ENCODE peak calls at places on chromosome 5, in nine cellular contexts. One of them, this sample, is unnamed.

GRCh38 chr5:1746371-1747078 is 53.1 kb downstream of the MRPL36 start:
- DNase-seq in right cardiac atrium: no peak
- DNase-seq in K562: peak; percentile 63
- DNase-seq in body of pancreas: no peak
- DNase-seq in tibial artery: peak; percentile 12
- DNase-seq in hepatocyte: no peak
- DNase-seq in neuronal stem cell: no peak
- DNase-seq in left ventricle myocardium inferior: no peak
- DNase-seq in A549: no peak
- DNase-seq in this sample: no peak

GRCh38 chr5:92519717-92520632 is 1061.0 kb downstream of the NR2F1-AS1 start:
- DNase-seq in neuronal stem cell: no peak
- DNase-seq in right cardiac atrium: no peak
- DNase-seq in tibial artery: no peak
- DNase-seq in A549: no peak
- DNase-seq in body of pancreas: no peak
- DNase-seq in left ventricle myocardium inferior: no peak
- DNase-seq in K562: no peak
- DNase-seq in hepatocyte: no peak
- DNase-seq in this sample: no peak

GRCh38 chr5:31161772-31162171 is 31.7 kb upstream of the CDH6 start:
- DNase-seq in left ventricle myocardium inferior: no peak
- DNase-seq in body of pancreas: no peak
- DNase-seq in right cardiac atrium: no peak
- DNase-seq in neuronal stem cell: peak; percentile 84
- DNase-seq in hepatocyte: peak; percentile 53
- DNase-seq in A549: peak; percentile 14
- DNase-seq in K562: no peak
- DNase-seq in tibial artery: no peak
- DNase-seq in this sample: no peak

GRCh38 chr5:67620386-67621039 is 423.9 kb upstream of the CD180 start:
- DNase-seq in hepatocyte: no peak
- DNase-seq in neuronal stem cell: no peak
- DNase-seq in left ventricle myocardium inferior: no peak
- DNase-seq in right cardiac atrium: no peak
- DNase-seq in A549: no peak
- DNase-seq in body of pancreas: no peak
- DNase-seq in tibial artery: no peak
- DNase-seq in K562: no peak
- DNase-seq in this sample: no peak

GRCh38 chr5:76402880-76403712 is at the start of gene IQGAP2:
- DNase-seq in left ventricle myocardium inferior: peak; percentile 66
- DNase-seq in body of pancreas: peak; percentile 80
- DNase-seq in neuronal stem cell: peak; percentile 76
- DNase-seq in hepatocyte: peak; percentile 91
- DNase-seq in A549: peak; percentile 74
- DNase-seq in K562: peak; percentile 89
- DNase-seq in tibial artery: peak; percentile 53
- DNase-seq in right cardiac atrium: peak; percentile 54
- DNase-seq in this sample: peak; percentile 72

GRCh38 chr5:52672459-52672858 is 115.3 kb upstream of the ITGA1 start:
- DNase-seq in A549: no peak
- DNase-seq in hepatocyte: no peak
- DNase-seq in body of pancreas: no peak
- DNase-seq in K562: no peak
- DNase-seq in neuronal stem cell: no peak
- DNase-seq in tibial artery: no peak
- DNase-seq in right cardiac atrium: no peak
- DNase-seq in left ventricle myocardium inferior: no peak
- DNase-seq in this sample: no peak

GRCh38 chr5:103283869-103284268 is 25.3 kb downstream of the MACIR start:
- DNase-seq in hepatocyte: no peak
- DNase-seq in left ventricle myocardium inferior: no peak
- DNase-seq in tibial artery: no peak
- DNase-seq in right cardiac atrium: no peak
- DNase-seq in neuronal stem cell: no peak
- DNase-seq in K562: no peak
- DNase-seq in body of pancreas: no peak
- DNase-seq in A549: no peak
- DNase-seq in this sample: no peak

GRCh38 chr5:88364991-88365390 is 96.3 kb upstream of the TMEM161B start:
- DNase-seq in A549: no peak
- DNase-seq in body of pancreas: no peak
- DNase-seq in right cardiac atrium: no peak
- DNase-seq in left ventricle myocardium inferior: no peak
- DNase-seq in neuronal stem cell: no peak
- DNase-seq in K562: no peak
- DNase-seq in tibial artery: no peak
- DNase-seq in hepatocyte: no peak
- DNase-seq in this sample: no peak

GRCh38 chr5:3339798-3340115 is 255.9 kb upstream of the IRX1 start:
- DNase-seq in neuronal stem cell: no peak
- DNase-seq in hepatocyte: no peak
- DNase-seq in K562: no peak
- DNase-seq in tibial artery: no peak
- DNase-seq in left ventricle myocardium inferior: no peak
- DNase-seq in A549: no peak
- DNase-seq in right cardiac atrium: no peak
- DNase-seq in body of pancreas: no peak
- DNase-seq in this sample: no peak

GRCh38 chr5:132480546-132481242 is 9.9 kb downstream of the IRF1 start:
- DNase-seq in K562: no peak
- DNase-seq in tibial artery: no peak
- DNase-seq in left ventricle myocardium inferior: no peak
- DNase-seq in right cardiac atrium: no peak
- DNase-seq in body of pancreas: no peak
- DNase-seq in hepatocyte: no peak
- DNase-seq in neuronal stem cell: no peak
- DNase-seq in A549: no peak
- DNase-seq in this sample: no peak

GRCh38 chr5:39880985-39881384 is 456.2 kb upstream of the DAB2 start:
- DNase-seq in K562: no peak
- DNase-seq in body of pancreas: no peak
- DNase-seq in left ventricle myocardium inferior: no peak
- DNase-seq in A549: no peak
- DNase-seq in hepatocyte: no peak
- DNase-seq in neuronal stem cell: no peak
- DNase-seq in right cardiac atrium: no peak
- DNase-seq in tibial artery: no peak
- DNase-seq in this sample: no peak

DNA sequence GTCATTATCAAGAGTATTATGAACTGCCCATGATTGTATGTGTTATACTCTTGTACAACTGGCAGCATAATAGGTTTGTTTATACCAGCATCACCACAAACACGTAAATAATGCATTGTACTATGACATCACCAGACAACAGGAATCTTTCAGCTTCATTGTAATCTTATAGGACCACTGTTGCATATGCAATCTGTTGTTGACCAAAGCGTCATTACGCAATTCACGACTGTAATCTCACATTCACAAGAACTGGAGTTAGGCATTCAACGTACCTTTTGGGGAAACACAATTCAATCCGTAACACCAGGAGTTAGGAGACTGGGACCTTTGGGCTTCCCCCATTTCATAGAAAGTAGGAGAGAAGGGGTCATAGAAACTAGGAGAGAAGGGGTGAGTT is 20.4 kb upstream of the ARSI start:
- DNase-seq in body of pancreas: no peak
- DNase-seq in right cardiac atrium: no peak
- DNase-seq in tibial artery: no peak
- DNase-seq in K562: no peak
- DNase-seq in left ventricle myocardium inferior: no peak
- DNase-seq in hepatocyte: no peak
- DNase-seq in A549: no peak
- DNase-seq in neuronal stem cell: no peak
- DNase-seq in this sample: no peak
- H3K4me1 ChIP-seq in body of pancreas: peaks cover 7% of the 10 kb centered on the region
- H3K4me1 ChIP-seq in right cardiac atrium: no peaks in the 10 kb centered on the region
- H3K4me1 ChIP-seq in tibial artery: no peaks in the 10 kb centered on the region
- H3K4me1 ChIP-seq in K562: no peaks in the 10 kb centered on the region
- H3K4me1 ChIP-seq in left ventricle myocardium inferior: peaks cover 10% of the 10 kb centered on the region
- H3K4me1 ChIP-seq in hepatocyte: peaks cover 40% of the 10 kb centered on the region
- H3K4me1 ChIP-seq in A549: peaks cover 39% of the 10 kb centered on the region
- H3K4me1 ChIP-seq in neuronal stem cell: peaks cover 28% of the 10 kb centered on the region
- H3K4me1 ChIP-seq in this sample: no peaks in the 10 kb centered on the region

GRCh38 chr5:134423376-134423775 is 11.7 kb upstream of the CDKN2AIPNL start:
- DNase-seq in tibial artery: no peak
- DNase-seq in neuronal stem cell: no peak
- DNase-seq in A549: no peak
- DNase-seq in right cardiac atrium: no peak
- DNase-seq in hepatocyte: no peak
- DNase-seq in left ventricle myocardium inferior: no peak
- DNase-seq in body of pancreas: no peak
- DNase-seq in K562: no peak
- DNase-seq in this sample: no peak

GRCh38 chr5:134422791-134423365 is 11.2 kb upstream of the CDKN2AIPNL start:
- DNase-seq in K562: no peak
- DNase-seq in A549: no peak
- DNase-seq in left ventricle myocardium inferior: no peak
- DNase-seq in neuronal stem cell: no peak
- DNase-seq in hepatocyte: no peak
- DNase-seq in body of pancreas: no peak
- DNase-seq in right cardiac atrium: no peak
- DNase-seq in tibial artery: no peak
- DNase-seq in this sample: no peak

GRCh38 chr5:134427540-134428041 is 15.9 kb upstream of the CDKN2AIPNL start:
- DNase-seq in right cardiac atrium: no peak
- DNase-seq in neuronal stem cell: no peak
- DNase-seq in K562: no peak
- DNase-seq in A549: no peak
- DNase-seq in tibial artery: no peak
- DNase-seq in body of pancreas: no peak
- DNase-seq in hepatocyte: no peak
- DNase-seq in left ventricle myocardium inferior: no peak
- DNase-seq in this sample: no peak

GRCh38 chr5:134430001-134430569 is 18.4 kb upstream of the CDKN2AIPNL start:
- DNase-seq in A549: no peak
- DNase-seq in tibial artery: no peak
- DNase-seq in right cardiac atrium: no peak
- DNase-seq in hepatocyte: no peak
- DNase-seq in K562: no peak
- DNase-seq in left ventricle myocardium inferior: no peak
- DNase-seq in neuronal stem cell: no peak
- DNase-seq in body of pancreas: no peak
- DNase-seq in this sample: no peak

DNA sequence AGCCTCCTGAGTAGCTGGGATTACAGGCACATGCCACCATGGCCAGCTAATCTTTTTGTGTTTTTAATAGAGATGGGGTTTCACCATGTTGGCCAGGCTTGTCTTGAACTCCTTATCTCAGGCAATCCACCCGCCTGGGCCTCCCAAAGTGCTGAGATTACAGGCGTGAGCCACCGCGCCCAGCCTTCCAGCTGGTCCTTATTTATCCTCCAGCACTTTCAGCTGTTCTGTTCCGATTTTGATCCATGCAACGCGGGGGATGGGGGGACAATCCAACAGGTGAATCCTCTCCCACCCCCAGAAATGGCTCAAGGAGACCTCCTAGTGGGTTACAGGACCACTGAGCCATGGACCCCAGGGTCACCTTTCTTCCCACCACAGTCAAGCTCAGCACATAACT is 14.7 kb upstream of the CDKN2AIPNL start:
- DNase-seq in tibial artery: no peak
- DNase-seq in body of pancreas: no peak
- DNase-seq in K562: no peak
- DNase-seq in A549: no peak
- DNase-seq in right cardiac atrium: no peak
- DNase-seq in hepatocyte: no peak
- DNase-seq in left ventricle myocardium inferior: no peak
- DNase-seq in neuronal stem cell: no peak
- DNase-seq in this sample: no peak
- H3K4me1 ChIP-seq in tibial artery: peaks cover 4% of the 10 kb centered on the region
- H3K4me1 ChIP-seq in body of pancreas: no peaks in the 10 kb centered on the region
- H3K4me1 ChIP-seq in K562: no peaks in the 10 kb centered on the region
- H3K4me1 ChIP-seq in A549: no peaks in the 10 kb centered on the region
- H3K4me1 ChIP-seq in right cardiac atrium: no peaks in the 10 kb centered on the region
- H3K4me1 ChIP-seq in hepatocyte: no peaks in the 10 kb centered on the region
- H3K4me1 ChIP-seq in left ventricle myocardium inferior: no peaks in the 10 kb centered on the region
- H3K4me1 ChIP-seq in neuronal stem cell: no peaks in the 10 kb centered on the region
- H3K4me1 ChIP-seq in this sample: no peaks in the 10 kb centered on the region

GRCh38 chr5:177367981-177368960 is 10.5 kb downstream of the RGS14 start:
- DNase-seq in tibial artery: no peak
- DNase-seq in neuronal stem cell: no peak
- DNase-seq in K562: no peak
- DNase-seq in body of pancreas: peak; percentile 42
- DNase-seq in right cardiac atrium: no peak
- DNase-seq in left ventricle myocardium inferior: no peak
- DNase-seq in A549: no peak
- DNase-seq in hepatocyte: no peak
- DNase-seq in this sample: no peak
- H3K4me1 ChIP-seq in tibial artery: peaks cover 39% of the 10 kb centered on the region
- H3K4me1 ChIP-seq in neuronal stem cell: peaks cover 19% of the 10 kb centered on the region
- H3K4me1 ChIP-seq in K562: peaks cover 65% of the 10 kb centered on the region
- H3K4me1 ChIP-seq in body of pancreas: peaks cover 72% of the 10 kb centered on the region
- H3K4me1 ChIP-seq in right cardiac atrium: peaks cover 4% of the 10 kb centered on the region
- H3K4me1 ChIP-seq in left ventricle myocardium inferior: peaks cover 50% of the 10 kb centered on the region
- H3K4me1 ChIP-seq in A549: peaks cover 17% of the 10 kb centered on the region
- H3K4me1 ChIP-seq in hepatocyte: peaks cover 21% of the 10 kb centered on the region
- H3K4me1 ChIP-seq in this sample: no peaks in the 10 kb centered on the region

DNA sequence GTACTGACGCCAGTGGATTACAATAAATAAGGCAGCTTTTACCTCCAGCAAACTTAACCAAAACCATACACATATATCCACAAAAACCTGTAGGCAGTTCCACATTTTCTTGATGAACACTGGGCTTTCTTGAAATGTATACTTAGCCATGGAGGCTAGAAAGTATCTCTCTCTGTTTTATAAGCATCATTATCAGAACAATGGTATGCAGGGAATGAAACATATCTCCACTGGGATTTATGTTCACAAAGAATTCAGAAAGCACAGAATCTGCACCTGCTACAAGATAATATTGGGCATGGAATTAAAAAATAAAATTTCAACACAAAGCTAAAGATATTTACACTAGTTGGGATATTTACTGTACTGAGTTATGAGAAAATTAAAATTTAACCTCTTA is 126.1 kb upstream of the RASA1 start:
- DNase-seq in left ventricle myocardium inferior: no peak
- DNase-seq in A549: no peak
- DNase-seq in K562: no peak
- DNase-seq in hepatocyte: no peak
- DNase-seq in neuronal stem cell: no peak
- DNase-seq in tibial artery: no peak
- DNase-seq in body of pancreas: no peak
- DNase-seq in right cardiac atrium: no peak
- DNase-seq in this sample: no peak
- H3K4me1 ChIP-seq in left ventricle myocardium inferior: peaks cover 32% of the 10 kb centered on the region
- H3K4me1 ChIP-seq in A549: no peaks in the 10 kb centered on the region
- H3K4me1 ChIP-seq in K562: no peaks in the 10 kb centered on the region
- H3K4me1 ChIP-seq in hepatocyte: no peaks in the 10 kb centered on the region
- H3K4me1 ChIP-seq in neuronal stem cell: no peaks in the 10 kb centered on the region
- H3K4me1 ChIP-seq in tibial artery: peaks cover 28% of the 10 kb centered on the region
- H3K4me1 ChIP-seq in body of pancreas: no peaks in the 10 kb centered on the region
- H3K4me1 ChIP-seq in right cardiac atrium: peaks cover 5% of the 10 kb centered on the region
- H3K4me1 ChIP-seq in this sample: no peaks in the 10 kb centered on the region

GRCh38 chr5:14669415-14669814 is 4.9 kb downstream of the OTULIN start:
- DNase-seq in tibial artery: no peak
- DNase-seq in neuronal stem cell: no peak
- DNase-seq in K562: no peak
- DNase-seq in hepatocyte: no peak
- DNase-seq in A549: no peak
- DNase-seq in right cardiac atrium: no peak
- DNase-seq in body of pancreas: no peak
- DNase-seq in left ventricle myocardium inferior: no peak
- DNase-seq in this sample: no peak
- H3K4me1 ChIP-seq in tibial artery: peaks cover 72% of the 10 kb centered on the region
- H3K4me1 ChIP-seq in neuronal stem cell: peaks cover 5% of the 10 kb centered on the region
- H3K4me1 ChIP-seq in K562: peaks cover 15% of the 10 kb centered on the region
- H3K4me1 ChIP-seq in hepatocyte: peaks cover 27% of the 10 kb centered on the region
- H3K4me1 ChIP-seq in A549: peaks cover 58% of the 10 kb centered on the region
- H3K4me1 ChIP-seq in right cardiac atrium: peaks cover 11% of the 10 kb centered on the region
- H3K4me1 ChIP-seq in body of pancreas: peaks cover 50% of the 10 kb centered on the region
- H3K4me1 ChIP-seq in left ventricle myocardium inferior: peaks cover 96% of the 10 kb centered on the region
- H3K4me1 ChIP-seq in this sample: peaks cover 18% of the 10 kb centered on the region